ENCODE peak calls at places on chromosomes 2 and 18, in eight cellular contexts. A, P, L, F, C, M, I and J are unnamed samples.

GRCh38 chr2:214277880-214278279 is 133.0 kb upstream of the VWC2L start:
- DNase-seq in C (peak), I (no peak), L (no peak), M (no peak), P (no peak), A (no peak), F (no peak), J (no peak)

GRCh38 chr2:136932700-136933099 is 167.4 kb downstream of the THSD7B start:
- DNase-seq in L (peak), A (peak), P (peak), I (no peak), F (no peak), M (no peak), C (no peak), J (peak)

GRCh38 chr18:25144835-25145234 is 207.1 kb downstream of the ZNF521 start:
- DNase-seq in C (no peak), I (no peak), M (no peak), P (no peak), F (no peak), A (no peak), L (no peak), J (no peak)

GRCh38 chr2:97819769-97820168 is 106.4 kb downstream of the ZAP70 start:
- DNase-seq in I (no peak), A (no peak), M (no peak), P (no peak), C (no peak), L (no peak), F (no peak), J (no peak)

GRCh38 chr2:142874293-142874814 is 3.1 kb upstream of the KYNU start:
- DNase-seq in F (no peak), A (no peak), I (no peak), P (peak), C (no peak), L (no peak), M (no peak), J (no peak)

GRCh38 chr2:110929528-110929927 is 191.2 kb upstream of the BCL2L11 start:
- DNase-seq in A (no peak), I (no peak), P (no peak), C (no peak), L (no peak), M (no peak), F (no peak), J (no peak)

GRCh38 chr2:128258218-128258617 is 60.5 kb downstream of the HS6ST1 start:
- DNase-seq in L (no peak), F (no peak), A (no peak), M (no peak), P (no peak), C (no peak), I (no peak), J (no peak)

GRCh38 chr2:38515155-38516074 is 87.3 kb downstream of the HNRNPLL start:
- DNase-seq in A (no peak), L (no peak), M (peak), I (no peak), C (no peak), F (no peak), P (peak), J (no peak)

GRCh38 chr18:50011813-50012445 is 183.0 kb downstream of the MYO5B start:
- DNase-seq in P (peak), I (no peak), M (no peak), A (no peak), C (no peak), L (no peak), F (no peak), J (no peak)

GRCh38 chr2:21175895-21176646 is 52.3 kb downstream of the TDRD15 start:
- DNase-seq in L (no peak), A (no peak), M (no peak), I (no peak), P (no peak), F (no peak), C (no peak), J (no peak)

GRCh38 chr18:45155526-45155925 is 459.8 kb upstream of the SLC14A2 start:
- DNase-seq in A (no peak), C (no peak), L (no peak), I (no peak), P (peak), M (no peak), F (no peak), J (no peak)

GRCh38 chr2:42284019-42284418 is 77.0 kb downstream of the COX7A2L start:
- DNase-seq in P (no peak), A (no peak), F (no peak), M (no peak), L (no peak), I (no peak), C (no peak), J (no peak)

GRCh38 chr2:212903413-212903812 is 248.0 kb downstream of the IKZF2 start:
- DNase-seq in P (no peak), M (no peak), A (no peak), I (no peak), L (no peak), C (no peak), F (no peak), J (no peak)

GRCh38 chr2:80621661-80622060 is 317.1 kb upstream of the LRRTM1 start:
- DNase-seq in A (no peak), M (no peak), F (no peak), C (no peak), I (no peak), P (no peak), L (no peak), J (no peak)

GRCh38 chr2:121790276-121790956 is 35.0 kb downstream of the TSN start:
- DNase-seq in I (no peak), F (no peak), L (no peak), P (peak), M (no peak), C (no peak), A (no peak), J (no peak)

GRCh38 chr18:45551417-45551816 is 63.9 kb upstream of the SLC14A2 start:
- DNase-seq in C (no peak), F (no peak), I (no peak), L (no peak), A (no peak), M (no peak), P (no peak), J (no peak)

GRCh38 chr2:143415571-143415970 is 286.4 kb downstream of the ARHGAP15 start:
- DNase-seq in C (no peak), P (no peak), M (no peak), L (no peak), A (no peak), F (no peak), I (no peak), J (no peak)

GRCh38 chr18:21997207-21998143 is 171.9 kb upstream of the GATA6 start:
- DNase-seq in F (peak), A (no peak), C (no peak), L (no peak), I (no peak), M (no peak), P (peak), J (peak)

GRCh38 chr2:105857076-105857740 is 112.5 kb downstream of the NCK2 start:
- DNase-seq in M (no peak), F (no peak), C (no peak), P (no peak), I (no peak), A (no peak), L (peak), J (no peak)

GRCh38 chr2:235095569-235095968 is 143.8 kb downstream of the SH3BP4 start:
- DNase-seq in L (no peak), P (no peak), I (no peak), C (no peak), A (no peak), M (no peak), F (no peak), J (no peak)

GRCh38 chr18:58893388-58894099 is 28.9 kb downstream of the ZNF532 start:
- DNase-seq in L (no peak), F (no peak), P (no peak), C (no peak), M (no peak), A (no peak), I (no peak), J (no peak)

GRCh38 chr18:47756364-47757016 is 174.0 kb downstream of the SMAD2 start:
- DNase-seq in I (no peak), F (peak), P (peak), L (peak), M (no peak), C (peak), A (peak), J (peak)

GRCh38 chr18:13480856-13481255 is 245.5 kb downstream of the FAM210A start:
- DNase-seq in L (no peak), I (no peak), C (no peak), A (no peak), M (no peak), F (no peak), P (no peak), J (no peak)

DNA sequence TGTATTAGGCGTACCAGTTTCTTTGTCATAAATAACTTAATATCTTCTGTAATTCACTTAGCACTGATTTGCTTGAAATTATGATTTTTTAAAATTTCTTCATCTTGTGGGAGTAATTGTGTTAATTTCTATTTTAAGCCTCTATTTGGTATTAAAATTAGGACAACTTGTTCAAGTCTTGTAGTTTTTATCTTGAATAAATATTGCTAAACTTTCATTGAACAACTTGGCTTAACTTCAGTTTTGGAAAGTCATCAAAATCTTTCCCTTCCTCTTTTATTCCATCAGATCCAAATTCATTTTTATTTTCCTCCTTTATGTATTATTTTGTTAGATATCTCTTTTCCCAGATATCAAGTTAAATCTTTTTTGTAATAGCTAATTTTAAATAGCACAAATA is 31.5 kb upstream of the NT5C1B start:
- DNase-seq in F (no peak), L (no peak), C (no peak), A (no peak), M (no peak), I (no peak), P (no peak), J (no peak)
- TF ChIP-seq CTCF in F (no peak), L (no peak), C (no peak), A (no peak), M (no peak), I (no peak), P (no peak), J (no peak)

GRCh38 chr18:69897397-69898108 is 50.1 kb downstream of the CD226 start:
- DNase-seq in I (no peak), L (no peak), F (peak), C (no peak), M (no peak), A (no peak), P (no peak), J (no peak)
- TF ChIP-seq CTCF in I (no peak), L (no peak), F (no peak), C (no peak), M (no peak), A (no peak), P (no peak), J (no peak)

DNA sequence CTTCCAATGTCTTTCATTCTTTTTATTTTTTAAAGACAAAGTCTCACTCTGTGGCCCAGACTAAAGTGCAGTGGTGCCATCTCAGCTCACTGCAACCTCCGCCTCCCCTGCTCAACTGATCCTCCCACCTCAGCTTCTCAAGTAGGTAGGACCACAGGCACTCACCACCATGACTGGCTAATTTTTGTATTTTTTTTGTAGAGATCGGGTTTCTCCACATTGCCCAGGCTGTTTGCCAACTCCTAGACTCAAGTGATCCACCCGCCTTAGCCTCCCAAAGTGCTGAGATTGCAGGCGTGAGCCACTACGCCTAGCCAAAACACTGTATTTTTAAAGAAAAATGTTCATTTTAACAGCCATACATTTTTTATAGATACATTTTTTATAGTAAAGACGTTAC is 12.7 kb downstream of the GCKR start:
- DNase-seq in I (no peak), F (no peak), L (no peak), C (no peak), M (no peak), A (no peak), P (no peak), J (no peak)
- TF ChIP-seq CTCF in I (no peak), F (no peak), L (no peak), C (no peak), M (no peak), A (no peak), P (no peak), J (no peak)

GRCh38 chr2:54084600-54084999 is 30.8 kb upstream of the ACYP2 start:
- DNase-seq in M (no peak), L (no peak), P (no peak), F (no peak), I (no peak), C (no peak), A (no peak), J (peak)
- TF ChIP-seq CTCF in M (no peak), L (no peak), P (no peak), F (no peak), I (no peak), C (peak), A (no peak), J (no peak)

GRCh38 chr18:3186678-3187658 is 32.8 kb downstream of the MYOM1 start:
- DNase-seq in L (no peak), I (no peak), A (no peak), P (no peak), M (peak), C (no peak), F (no peak), J (no peak)
- TF ChIP-seq CTCF in L (no peak), I (no peak), A (peak), P (no peak), M (peak), C (no peak), F (peak), J (no peak)